ENCODE peak calls at places on chromosomes 16 and 17, in four cellular contexts. One of them, this sample, is unnamed.

GRCh38 chr17:65674246-65675045 is 113.0 kb upstream of the AXIN2 start:
- DNase-seq in activated naive CD4-positive, alpha-beta T cell: no peak
- DNase-seq in CD4-positive, alpha-beta T cell: no peak
- DNase-seq in GM10248: no peak
- DNase-seq in this sample: no peak

GRCh38 chr17:18219016-18219415 is 6.4 kb upstream of the LLGL1 start:
- DNase-seq in activated naive CD4-positive, alpha-beta T cell: no peak
- DNase-seq in GM10248: no peak
- DNase-seq in CD4-positive, alpha-beta T cell: no peak
- DNase-seq in this sample: peak; percentile 21

GRCh38 chr17:63275318-63275967 is 170.7 kb downstream of the CYB561 start:
- DNase-seq in CD4-positive, alpha-beta T cell: no peak
- DNase-seq in GM10248: no peak
- DNase-seq in activated naive CD4-positive, alpha-beta T cell: no peak
- DNase-seq in this sample: peak; percentile 97

GRCh38 chr16:70694088-70694487 is 8.2 kb upstream of the MTSS2 start:
- DNase-seq in CD4-positive, alpha-beta T cell: no peak
- DNase-seq in GM10248: no peak
- DNase-seq in activated naive CD4-positive, alpha-beta T cell: no peak
- DNase-seq in this sample: peak; percentile 86

GRCh38 chr16:25747160-25747758 is 55.5 kb downstream of the HS3ST4 start:
- DNase-seq in CD4-positive, alpha-beta T cell: no peak
- DNase-seq in GM10248: no peak
- DNase-seq in activated naive CD4-positive, alpha-beta T cell: no peak
- DNase-seq in this sample: no peak

GRCh38 chr17:57747221-57748017 is 2.3 kb upstream of the CCDC182 start:
- DNase-seq in activated naive CD4-positive, alpha-beta T cell: no peak
- DNase-seq in GM10248: peak; percentile 68
- DNase-seq in CD4-positive, alpha-beta T cell: peak; percentile 8
- DNase-seq in this sample: peak; percentile 60

GRCh38 chr17:40818343-40818732 is 4.1 kb downstream of the KRT10 start:
- DNase-seq in activated naive CD4-positive, alpha-beta T cell: no peak
- DNase-seq in CD4-positive, alpha-beta T cell: no peak
- DNase-seq in GM10248: no peak
- DNase-seq in this sample: no peak

GRCh38 chr16:85983606-85984005 is 84.6 kb downstream of the IRF8 start:
- DNase-seq in GM10248: no peak
- DNase-seq in activated naive CD4-positive, alpha-beta T cell: no peak
- DNase-seq in CD4-positive, alpha-beta T cell: no peak
- DNase-seq in this sample: no peak

GRCh38 chr16:12803203-12804093 is at the start of gene CPPED1:
- DNase-seq in GM10248: peak; percentile 93
- DNase-seq in CD4-positive, alpha-beta T cell: peak; percentile 82
- DNase-seq in activated naive CD4-positive, alpha-beta T cell: peak; percentile 83
- DNase-seq in this sample: peak; percentile 86

GRCh38 chr16:51431517-51432241 is 280.6 kb upstream of the SALL1 start:
- DNase-seq in CD4-positive, alpha-beta T cell: no peak
- DNase-seq in activated naive CD4-positive, alpha-beta T cell: no peak
- DNase-seq in GM10248: no peak
- DNase-seq in this sample: peak; percentile 94

GRCh38 chr17:76365256-76365903 is 11.7 kb upstream of the PRPSAP1 start:
- DNase-seq in activated naive CD4-positive, alpha-beta T cell: no peak
- DNase-seq in CD4-positive, alpha-beta T cell: no peak
- DNase-seq in GM10248: no peak
- DNase-seq in this sample: no peak

GRCh38 chr16:85428168-85428898 is 184.8 kb upstream of the GSE1 start:
- DNase-seq in CD4-positive, alpha-beta T cell: peak; percentile 39
- DNase-seq in activated naive CD4-positive, alpha-beta T cell: peak; percentile 24
- DNase-seq in GM10248: peak; percentile 79
- DNase-seq in this sample: peak; percentile 36

GRCh38 chr17:56373981-56374380 is 219.5 kb upstream of the NOG start:
- DNase-seq in activated naive CD4-positive, alpha-beta T cell: no peak
- DNase-seq in GM10248: no peak
- DNase-seq in CD4-positive, alpha-beta T cell: no peak
- DNase-seq in this sample: no peak

GRCh38 chr16:29820730-29821662 is 734 bp downstream of the MVP start:
- DNase-seq in GM10248: peak; percentile 72
- DNase-seq in activated naive CD4-positive, alpha-beta T cell: peak; percentile 13
- DNase-seq in CD4-positive, alpha-beta T cell: peak; percentile 39
- DNase-seq in this sample: peak; percentile 54

GRCh38 chr17:49618112-49618611 is 42.5 kb downstream of the NXPH3 start:
- DNase-seq in CD4-positive, alpha-beta T cell: no peak
- DNase-seq in activated naive CD4-positive, alpha-beta T cell: no peak
- DNase-seq in GM10248: no peak
- DNase-seq in this sample: no peak

GRCh38 chr16:4261557-4262172 is 11.2 kb downstream of the TFAP4 start:
- DNase-seq in GM10248: peak; percentile 49
- DNase-seq in CD4-positive, alpha-beta T cell: no peak
- DNase-seq in activated naive CD4-positive, alpha-beta T cell: peak; percentile 12
- DNase-seq in this sample: peak; percentile 31

GRCh38 chr17:75910699-75911098 is 6.0 kb upstream of the MRPL38 start:
- DNase-seq in activated naive CD4-positive, alpha-beta T cell: no peak
- DNase-seq in GM10248: no peak
- DNase-seq in CD4-positive, alpha-beta T cell: no peak
- DNase-seq in this sample: no peak

GRCh38 chr16:88315543-88316105 is 67.1 kb upstream of the ZNF469 start:
- DNase-seq in activated naive CD4-positive, alpha-beta T cell: no peak
- DNase-seq in GM10248: no peak
- DNase-seq in CD4-positive, alpha-beta T cell: no peak
- DNase-seq in this sample: peak; percentile 72

GRCh38 chr16:69916445-69916844 is 34.7 kb upstream of the CLEC18A start:
- DNase-seq in GM10248: no peak
- DNase-seq in activated naive CD4-positive, alpha-beta T cell: no peak
- DNase-seq in CD4-positive, alpha-beta T cell: no peak
- DNase-seq in this sample: no peak

GRCh38 chr16:61182416-61182815 is 853.8 kb downstream of the CDH8 start:
- DNase-seq in GM10248: no peak
- DNase-seq in CD4-positive, alpha-beta T cell: no peak
- DNase-seq in activated naive CD4-positive, alpha-beta T cell: no peak
- DNase-seq in this sample: no peak

GRCh38 chr16:707062-707538 is 1.5 kb upstream of the FBXL16 start:
- DNase-seq in CD4-positive, alpha-beta T cell: no peak
- DNase-seq in GM10248: no peak
- DNase-seq in activated naive CD4-positive, alpha-beta T cell: no peak
- DNase-seq in this sample: no peak

GRCh38 chr16:87602005-87602790 is at the start of gene JPH3:
- DNase-seq in GM10248: no peak
- DNase-seq in CD4-positive, alpha-beta T cell: no peak
- DNase-seq in activated naive CD4-positive, alpha-beta T cell: no peak
- DNase-seq in this sample: no peak

GRCh38 chr16:89330177-89330856 is 112.8 kb downstream of the ZNF778 start:
- DNase-seq in GM10248: no peak
- DNase-seq in activated naive CD4-positive, alpha-beta T cell: peak; percentile 28
- DNase-seq in CD4-positive, alpha-beta T cell: no peak
- DNase-seq in this sample: peak; percentile 91

GRCh38 chr17:2222901-2223616 is 80.5 kb downstream of the SMG6 start:
- DNase-seq in CD4-positive, alpha-beta T cell: peak; percentile 23
- DNase-seq in GM10248: peak; percentile 50
- DNase-seq in activated naive CD4-positive, alpha-beta T cell: peak; percentile 9
- DNase-seq in this sample: no peak

GRCh38 chr17:19513897-19514488 is 19.7 kb upstream of the SLC47A1 start:
- DNase-seq in GM10248: peak; percentile 68
- DNase-seq in CD4-positive, alpha-beta T cell: peak; percentile 54
- DNase-seq in activated naive CD4-positive, alpha-beta T cell: peak; percentile 62
- DNase-seq in this sample: peak; percentile 59

GRCh38 chr16:1428511-1428910 is 2.4 kb upstream of the PERCC1 start:
- DNase-seq in CD4-positive, alpha-beta T cell: peak; percentile 19
- DNase-seq in activated naive CD4-positive, alpha-beta T cell: peak; percentile 31
- DNase-seq in GM10248: peak; percentile 75
- DNase-seq in this sample: no peak

GRCh38 chr17:29048440-29049360 is 5.8 kb downstream of the PIPOX start:
- DNase-seq in CD4-positive, alpha-beta T cell: no peak
- DNase-seq in activated naive CD4-positive, alpha-beta T cell: no peak
- DNase-seq in GM10248: no peak
- DNase-seq in this sample: peak; percentile 10

GRCh38 chr16:4895366-4895765 is 41.6 kb downstream of the PPL start:
- DNase-seq in activated naive CD4-positive, alpha-beta T cell: no peak
- DNase-seq in GM10248: no peak
- DNase-seq in CD4-positive, alpha-beta T cell: no peak
- DNase-seq in this sample: no peak

GRCh38 chr17:76833747-76834146 is 34.5 kb upstream of the MGAT5B start:
- DNase-seq in GM10248: no peak
- DNase-seq in activated naive CD4-positive, alpha-beta T cell: no peak
- DNase-seq in CD4-positive, alpha-beta T cell: no peak
- DNase-seq in this sample: no peak

GRCh38 chr16:50036426-50036825 is 11.4 kb downstream of the CNEP1R1 start:
- DNase-seq in activated naive CD4-positive, alpha-beta T cell: no peak
- DNase-seq in GM10248: no peak
- DNase-seq in CD4-positive, alpha-beta T cell: no peak
- DNase-seq in this sample: no peak

GRCh38 chr17:75010683-75011406 is 1.6 kb upstream of the MRPL58 start:
- DNase-seq in GM10248: no peak
- DNase-seq in activated naive CD4-positive, alpha-beta T cell: no peak
- DNase-seq in CD4-positive, alpha-beta T cell: no peak
- DNase-seq in this sample: peak; percentile 50

GRCh38 chr17:73089918-73090317 is 2.6 kb downstream of the SLC39A11 start:
- DNase-seq in activated naive CD4-positive, alpha-beta T cell: no peak
- DNase-seq in CD4-positive, alpha-beta T cell: no peak
- DNase-seq in GM10248: no peak
- DNase-seq in this sample: no peak

GRCh38 chr16:74623214-74623842 is 16.4 kb upstream of the GLG1 start:
- DNase-seq in GM10248: peak; percentile 36
- DNase-seq in activated naive CD4-positive, alpha-beta T cell: no peak
- DNase-seq in CD4-positive, alpha-beta T cell: no peak
- DNase-seq in this sample: peak; percentile 42

GRCh38 chr17:2912754-2913153 is 116.5 kb downstream of the RAP1GAP2 start:
- DNase-seq in activated naive CD4-positive, alpha-beta T cell: no peak
- DNase-seq in CD4-positive, alpha-beta T cell: no peak
- DNase-seq in GM10248: no peak
- DNase-seq in this sample: no peak

GRCh38 chr16:15949210-15950166 is at the start of gene ABCC1:
- DNase-seq in GM10248: peak; percentile 87
- DNase-seq in CD4-positive, alpha-beta T cell: peak; percentile 39
- DNase-seq in activated naive CD4-positive, alpha-beta T cell: peak; percentile 52
- DNase-seq in this sample: no peak

GRCh38 chr17:32693135-32693897 is 183.6 kb downstream of the MYO1D start:
- DNase-seq in CD4-positive, alpha-beta T cell: no peak
- DNase-seq in GM10248: no peak
- DNase-seq in activated naive CD4-positive, alpha-beta T cell: no peak
- DNase-seq in this sample: no peak

GRCh38 chr16:1184980-1185379 is 32.1 kb downstream of the CACNA1H start:
- DNase-seq in GM10248: no peak
- DNase-seq in activated naive CD4-positive, alpha-beta T cell: no peak
- DNase-seq in CD4-positive, alpha-beta T cell: no peak
- DNase-seq in this sample: no peak

GRCh38 chr17:50939795-50940684 is 73.9 kb upstream of the TOB1 start:
- DNase-seq in CD4-positive, alpha-beta T cell: no peak
- DNase-seq in GM10248: no peak
- DNase-seq in activated naive CD4-positive, alpha-beta T cell: no peak
- DNase-seq in this sample: no peak

GRCh38 chr17:43468746-43469544 is 14.8 kb upstream of the DHX8 start:
- DNase-seq in CD4-positive, alpha-beta T cell: no peak
- DNase-seq in GM10248: no peak
- DNase-seq in activated naive CD4-positive, alpha-beta T cell: no peak
- DNase-seq in this sample: peak; percentile 98

GRCh38 chr16:66402591-66403230 is 24.4 kb upstream of the BEAN1 start:
- DNase-seq in activated naive CD4-positive, alpha-beta T cell: no peak
- DNase-seq in CD4-positive, alpha-beta T cell: no peak
- DNase-seq in GM10248: no peak
- DNase-seq in this sample: no peak